ENCODE peak calls at places on chromosomes 16 and 17, in seven cellular contexts. One of them, this sample, is unnamed.

GRCh38 chr17:30477758-30478115 is 529 bp downstream of the GOSR1 start:
- DNase-seq in mesenchymal stem cell: peak
- DNase-seq in H9: no peak
- DNase-seq in H1: no peak
- DNase-seq in trophoblast cell: peak
- DNase-seq in mesendoderm: peak
- DNase-seq in IMR-90: peak
- DNase-seq in this sample: no peak

GRCh38 chr16:4661661-4662060 is 31.7 kb upstream of the NUDT16L1 start:
- DNase-seq in mesenchymal stem cell: no peak
- DNase-seq in H1: no peak
- DNase-seq in IMR-90: no peak
- DNase-seq in H9: no peak
- DNase-seq in mesendoderm: no peak
- DNase-seq in trophoblast cell: no peak
- DNase-seq in this sample: no peak

GRCh38 chr17:8900626-8901585 is 33.4 kb upstream of the PIK3R6 start:
- DNase-seq in H9: peak
- DNase-seq in IMR-90: no peak
- DNase-seq in mesendoderm: peak
- DNase-seq in mesenchymal stem cell: no peak
- DNase-seq in trophoblast cell: no peak
- DNase-seq in H1: no peak
- DNase-seq in this sample: no peak

GRCh38 chr16:72957303-72958277 is 90.3 kb downstream of the ZFHX3 start:
- DNase-seq in trophoblast cell: no peak
- DNase-seq in H1: no peak
- DNase-seq in H9: no peak
- DNase-seq in mesenchymal stem cell: no peak
- DNase-seq in mesendoderm: no peak
- DNase-seq in IMR-90: no peak
- DNase-seq in this sample: no peak

GRCh38 chr17:40350410-40351184 is 13.9 kb downstream of the GJD3 start:
- DNase-seq in mesenchymal stem cell: peak
- DNase-seq in H1: no peak
- DNase-seq in trophoblast cell: no peak
- DNase-seq in H9: no peak
- DNase-seq in IMR-90: no peak
- DNase-seq in mesendoderm: peak
- DNase-seq in this sample: peak

GRCh38 chr17:38748329-38749221 is at the start of gene PCGF2:
- DNase-seq in H9: peak
- DNase-seq in H1: peak
- DNase-seq in IMR-90: peak
- DNase-seq in mesenchymal stem cell: peak
- DNase-seq in trophoblast cell: peak
- DNase-seq in mesendoderm: peak
- DNase-seq in this sample: peak

GRCh38 chr16:15444264-15444663 is 9.9 kb downstream of the BMERB1 start:
- DNase-seq in mesenchymal stem cell: no peak
- DNase-seq in mesendoderm: no peak
- DNase-seq in trophoblast cell: no peak
- DNase-seq in H1: no peak
- DNase-seq in IMR-90: no peak
- DNase-seq in H9: no peak
- DNase-seq in this sample: no peak

GRCh38 chr17:40471856-40472732 is 28.8 kb downstream of the IGFBP4 start:
- DNase-seq in H9: no peak
- DNase-seq in mesenchymal stem cell: peak
- DNase-seq in H1: no peak
- DNase-seq in trophoblast cell: peak
- DNase-seq in mesendoderm: no peak
- DNase-seq in IMR-90: peak
- DNase-seq in this sample: no peak

GRCh38 chr16:19884611-19885455 is at the start of gene GPRC5B:
- DNase-seq in IMR-90: peak
- DNase-seq in H1: peak
- DNase-seq in mesendoderm: peak
- DNase-seq in trophoblast cell: peak
- DNase-seq in mesenchymal stem cell: peak
- DNase-seq in H9: peak
- DNase-seq in this sample: no peak

GRCh38 chr17:6374761-6375312 is 60.1 kb downstream of the AIPL1 start:
- DNase-seq in IMR-90: peak
- DNase-seq in H9: peak
- DNase-seq in trophoblast cell: no peak
- DNase-seq in mesenchymal stem cell: peak
- DNase-seq in mesendoderm: peak
- DNase-seq in H1: peak
- DNase-seq in this sample: peak

GRCh38 chr17:50432125-50432762 is 6.2 kb downstream of the ACSF2 start:
- DNase-seq in IMR-90: no peak
- DNase-seq in H9: no peak
- DNase-seq in trophoblast cell: no peak
- DNase-seq in mesenchymal stem cell: no peak
- DNase-seq in H1: no peak
- DNase-seq in mesendoderm: no peak
- DNase-seq in this sample: no peak

GRCh38 chr16:55909876-55910275 is 34.7 kb upstream of the CES5A start:
- DNase-seq in trophoblast cell: no peak
- DNase-seq in mesenchymal stem cell: no peak
- DNase-seq in H9: no peak
- DNase-seq in mesendoderm: no peak
- DNase-seq in IMR-90: no peak
- DNase-seq in H1: no peak
- DNase-seq in this sample: no peak

GRCh38 chr16:78976212-78976611 is 624.3 kb downstream of the MAF start:
- DNase-seq in trophoblast cell: no peak
- DNase-seq in H1: no peak
- DNase-seq in IMR-90: no peak
- DNase-seq in mesenchymal stem cell: no peak
- DNase-seq in H9: no peak
- DNase-seq in mesendoderm: no peak
- DNase-seq in this sample: no peak

GRCh38 chr17:72590382-72590781 is 469.6 kb downstream of the SOX9 start:
- DNase-seq in trophoblast cell: peak
- DNase-seq in IMR-90: peak
- DNase-seq in H1: no peak
- DNase-seq in mesenchymal stem cell: peak
- DNase-seq in H9: no peak
- DNase-seq in mesendoderm: no peak
- DNase-seq in this sample: no peak

GRCh38 chr17:58189436-58190146 is 2.9 kb upstream of the EPX start:
- DNase-seq in mesenchymal stem cell: peak
- DNase-seq in H9: no peak
- DNase-seq in mesendoderm: no peak
- DNase-seq in IMR-90: peak
- DNase-seq in trophoblast cell: no peak
- DNase-seq in H1: no peak
- DNase-seq in this sample: no peak

GRCh38 chr16:2822158-2822495 is 5.1 kb downstream of the PRSS21 start:
- DNase-seq in mesendoderm: no peak
- DNase-seq in trophoblast cell: no peak
- DNase-seq in H1: no peak
- DNase-seq in mesenchymal stem cell: no peak
- DNase-seq in H9: no peak
- DNase-seq in IMR-90: no peak
- DNase-seq in this sample: no peak

GRCh38 chr16:77585852-77586251 is 136.5 kb upstream of the NUDT7 start:
- DNase-seq in H1: no peak
- DNase-seq in H9: no peak
- DNase-seq in mesendoderm: peak
- DNase-seq in trophoblast cell: no peak
- DNase-seq in IMR-90: peak
- DNase-seq in mesenchymal stem cell: peak
- DNase-seq in this sample: no peak

GRCh38 chr17:34413443-34414076 is 50.5 kb upstream of the CCL1 start:
- DNase-seq in IMR-90: no peak
- DNase-seq in mesenchymal stem cell: no peak
- DNase-seq in H9: no peak
- DNase-seq in trophoblast cell: no peak
- DNase-seq in mesendoderm: no peak
- DNase-seq in H1: no peak
- DNase-seq in this sample: no peak

GRCh38 chr17:7042507-7043194 is 1.2 kb downstream of the SLC16A11 start:
- DNase-seq in H1: peak
- DNase-seq in H9: peak
- DNase-seq in mesendoderm: peak
- DNase-seq in trophoblast cell: no peak
- DNase-seq in IMR-90: no peak
- DNase-seq in mesenchymal stem cell: no peak
- DNase-seq in this sample: no peak

GRCh38 chr16:65176603-65177002 is 54.7 kb upstream of the CDH11 start:
- DNase-seq in mesenchymal stem cell: peak
- DNase-seq in H1: no peak
- DNase-seq in mesendoderm: no peak
- DNase-seq in trophoblast cell: no peak
- DNase-seq in H9: no peak
- DNase-seq in IMR-90: peak
- DNase-seq in this sample: no peak

GRCh38 chr16:31130336-31130812 is 5.2 kb downstream of the PRSS8 start:
- DNase-seq in mesenchymal stem cell: no peak
- DNase-seq in H9: no peak
- DNase-seq in mesendoderm: no peak
- DNase-seq in H1: no peak
- DNase-seq in IMR-90: no peak
- DNase-seq in trophoblast cell: peak
- DNase-seq in this sample: no peak

GRCh38 chr16:30350134-30350871 is 4.8 kb downstream of the CD2BP2 start:
- DNase-seq in trophoblast cell: no peak
- DNase-seq in H9: no peak
- DNase-seq in mesenchymal stem cell: peak
- DNase-seq in H1: no peak
- DNase-seq in IMR-90: no peak
- DNase-seq in mesendoderm: no peak
- DNase-seq in this sample: no peak

GRCh38 chr17:74848656-74849399 is 10.9 kb downstream of the GRIN2C start:
- DNase-seq in trophoblast cell: no peak
- DNase-seq in IMR-90: no peak
- DNase-seq in H9: no peak
- DNase-seq in mesenchymal stem cell: no peak
- DNase-seq in H1: no peak
- DNase-seq in mesendoderm: no peak
- DNase-seq in this sample: no peak

GRCh38 chr17:82051776-82052637 is at the start of the genes GPS1 and RFNG:
- DNase-seq in H9: peak
- DNase-seq in IMR-90: peak
- DNase-seq in H1: peak
- DNase-seq in trophoblast cell: peak
- DNase-seq in mesenchymal stem cell: peak
- DNase-seq in mesendoderm: peak
- DNase-seq in this sample: no peak

GRCh38 chr17:48843172-48843900 is 12.5 kb downstream of the CALCOCO2 start:
- DNase-seq in H1: no peak
- DNase-seq in IMR-90: peak
- DNase-seq in trophoblast cell: no peak
- DNase-seq in mesenchymal stem cell: peak
- DNase-seq in H9: no peak
- DNase-seq in mesendoderm: no peak
- DNase-seq in this sample: no peak
- H4K8ac ChIP-seq in H1: no peak
- H4K8ac ChIP-seq in IMR-90: no peak
- H4K8ac ChIP-seq in trophoblast cell: no peak
- H4K8ac ChIP-seq in mesenchymal stem cell: no peak
- H4K8ac ChIP-seq in H9: no peak
- H4K8ac ChIP-seq in mesendoderm: no peak
- H4K8ac ChIP-seq in this sample: no peak

GRCh38 chr17:79437081-79437480 is 173.8 kb downstream of the RBFOX3 start:
- DNase-seq in mesendoderm: no peak
- DNase-seq in H9: no peak
- DNase-seq in IMR-90: no peak
- DNase-seq in H1: no peak
- DNase-seq in trophoblast cell: no peak
- DNase-seq in mesenchymal stem cell: no peak
- DNase-seq in this sample: no peak
- H4K8ac ChIP-seq in mesendoderm: no peak
- H4K8ac ChIP-seq in H9: no peak
- H4K8ac ChIP-seq in IMR-90: no peak
- H4K8ac ChIP-seq in H1: no peak
- H4K8ac ChIP-seq in trophoblast cell: no peak
- H4K8ac ChIP-seq in mesenchymal stem cell: no peak
- H4K8ac ChIP-seq in this sample: no peak

DNA sequence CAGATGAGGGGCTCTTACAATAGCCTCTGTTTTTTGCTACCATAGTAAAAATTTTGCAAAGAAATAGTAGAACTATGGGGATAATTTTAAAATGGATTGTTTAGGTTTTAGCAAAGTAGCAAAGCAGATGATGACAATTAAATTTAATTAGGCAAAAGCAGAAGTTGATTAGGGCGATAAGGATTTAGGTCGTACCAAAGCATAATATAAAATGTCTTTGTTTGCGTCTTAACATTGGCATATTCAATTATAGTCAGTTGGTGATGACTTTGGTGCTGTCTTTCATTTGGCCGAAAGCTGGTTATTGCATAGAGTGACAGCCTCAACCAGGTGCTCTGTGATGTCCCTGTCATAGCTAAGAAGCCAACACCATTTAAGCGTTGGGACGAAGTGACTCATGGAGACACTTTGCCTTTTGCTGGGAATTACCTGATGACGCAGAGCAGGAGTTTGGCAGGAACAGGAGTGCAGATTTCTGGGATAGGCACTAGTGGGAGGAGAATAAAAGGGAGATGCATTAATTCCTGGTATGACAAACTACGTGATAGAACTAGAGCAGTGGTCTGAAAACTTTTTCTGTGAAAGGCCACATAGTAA is 38.3 kb downstream of the MAP2K6 start:
- DNase-seq in trophoblast cell: peak
- DNase-seq in H9: no peak
- DNase-seq in IMR-90: no peak
- DNase-seq in mesenchymal stem cell: no peak
- DNase-seq in H1: no peak
- DNase-seq in mesendoderm: no peak
- DNase-seq in this sample: no peak
- H4K8ac ChIP-seq in trophoblast cell: no peak
- H4K8ac ChIP-seq in H9: no peak
- H4K8ac ChIP-seq in IMR-90: no peak
- H4K8ac ChIP-seq in mesenchymal stem cell: no peak
- H4K8ac ChIP-seq in H1: no peak
- H4K8ac ChIP-seq in mesendoderm: no peak
- H4K8ac ChIP-seq in this sample: no peak

GRCh38 chr16:88951501-88951900 is 25.5 kb downstream of the CBFA2T3 start:
- DNase-seq in H1: no peak
- DNase-seq in H9: no peak
- DNase-seq in mesenchymal stem cell: no peak
- DNase-seq in IMR-90: no peak
- DNase-seq in mesendoderm: no peak
- DNase-seq in trophoblast cell: no peak
- DNase-seq in this sample: no peak

GRCh38 chr16:88953003-88953690 is 23.9 kb downstream of the CBFA2T3 start:
- DNase-seq in H9: no peak
- DNase-seq in mesenchymal stem cell: no peak
- DNase-seq in trophoblast cell: no peak
- DNase-seq in H1: no peak
- DNase-seq in mesendoderm: no peak
- DNase-seq in IMR-90: no peak
- DNase-seq in this sample: no peak

GRCh38 chr16:88955906-88956305 is 21.1 kb downstream of the CBFA2T3 start:
- DNase-seq in H9: no peak
- DNase-seq in H1: no peak
- DNase-seq in IMR-90: no peak
- DNase-seq in mesenchymal stem cell: no peak
- DNase-seq in mesendoderm: no peak
- DNase-seq in trophoblast cell: no peak
- DNase-seq in this sample: no peak

GRCh38 chr16:88948781-88949490 is 28.1 kb downstream of the CBFA2T3 start:
- DNase-seq in trophoblast cell: no peak
- DNase-seq in H1: no peak
- DNase-seq in H9: no peak
- DNase-seq in mesendoderm: no peak
- DNase-seq in IMR-90: no peak
- DNase-seq in mesenchymal stem cell: no peak
- DNase-seq in this sample: no peak

GRCh38 chr16:88951989-88952388 is 25.0 kb downstream of the CBFA2T3 start:
- DNase-seq in IMR-90: no peak
- DNase-seq in H9: no peak
- DNase-seq in mesenchymal stem cell: no peak
- DNase-seq in trophoblast cell: no peak
- DNase-seq in mesendoderm: no peak
- DNase-seq in H1: no peak
- DNase-seq in this sample: no peak
- H4K8ac ChIP-seq in IMR-90: no peak
- H4K8ac ChIP-seq in H9: no peak
- H4K8ac ChIP-seq in mesenchymal stem cell: no peak
- H4K8ac ChIP-seq in trophoblast cell: no peak
- H4K8ac ChIP-seq in mesendoderm: no peak
- H4K8ac ChIP-seq in H1: no peak
- H4K8ac ChIP-seq in this sample: no peak

This sample was measured in neuronal stem cell.